ENCODE peak calls at places on chromosomes 11 and 22, in six cellular contexts. A is body of pancreas, F is psoas muscle, U is tibial nerve, E is endothelial cell of umbilical vein, V is transverse colon. W is an unnamed sample.

GRCh38 chr11:20337526-20338154 is 25.9 kb upstream of the HTATIP2 start:
- DNase-seq in A (no peak), F (no peak), U (peak), E (peak), V (peak), W (no peak)

GRCh38 chr22:20610757-20611156 is 103.3 kb downstream of the MED15 start:
- DNase-seq in A (no peak), F (no peak), U (no peak), E (no peak), V (no peak), W (no peak)

GRCh38 chr11:45610627-45611026 is 54.8 kb downstream of the CHST1 start:
- DNase-seq in A (no peak), F (no peak), U (no peak), E (no peak), V (no peak), W (no peak)

GRCh38 chr11:15765530-15765929 is 590.8 kb downstream of the SOX6 start:
- DNase-seq in A (no peak), F (no peak), U (no peak), E (no peak), V (no peak), W (no peak)

GRCh38 chr11:64204464-64204989 is 2.0 kb upstream of the FERMT3 start:
- DNase-seq in A (peak), F (peak), U (peak), E (peak), V (peak), W (peak)

GRCh38 chr11:27677108-27677507 is 23.1 kb downstream of the BDNF start:
- DNase-seq in A (no peak), F (no peak), U (no peak), E (no peak), V (no peak), W (no peak)

GRCh38 chr11:47946682-47947575 is 33.4 kb upstream of the PTPRJ start:
- DNase-seq in A (peak), F (peak), U (peak), E (peak), V (peak), W (peak)

GRCh38 chr11:70176940-70177689 is 26.0 kb upstream of the FADD start:
- DNase-seq in A (peak), F (no peak), U (no peak), E (no peak), V (peak), W (no peak)

GRCh38 chr22:38406617-38407016 is 48.4 kb downstream of the KCNJ4 start:
- DNase-seq in A (no peak), F (no peak), U (no peak), E (no peak), V (no peak), W (no peak)

GRCh38 chr11:72807021-72807693 is 7.1 kb upstream of the ATG16L2 start:
- DNase-seq in A (no peak), F (no peak), U (no peak), E (no peak), V (no peak), W (no peak)

GRCh38 chr11:96303067-96303466 is 39.9 kb downstream of the MAML2 start:
- DNase-seq in A (peak), F (no peak), U (no peak), E (peak), V (no peak), W (no peak)

GRCh38 chr11:21933095-21933494 is 259.8 kb upstream of the ANO5 start:
- DNase-seq in A (no peak), F (no peak), U (no peak), E (no peak), V (no peak), W (no peak)

GRCh38 chr11:1010551-1011319 is 25.8 kb downstream of the MUC6 start:
- DNase-seq in A (peak), F (no peak), U (no peak), E (no peak), V (no peak), W (no peak)

GRCh38 chr11:17734986-17735822 is 623 bp downstream of the KCNC1 start:
- DNase-seq in A (peak), F (peak), U (peak), E (peak), V (peak), W (peak)

GRCh38 chr11:70871881-70872280 is 380.5 kb downstream of the SHANK2 start:
- DNase-seq in A (no peak), F (no peak), U (no peak), E (no peak), V (peak), W (no peak)

GRCh38 chr22:22867996-22868715 is 19.5 kb upstream of the IGLL5 start:
- DNase-seq in A (no peak), F (no peak), U (no peak), E (no peak), V (no peak), W (no peak)
- H3K27ac ChIP-seq in A (no peak), F (no peak), U (no peak), E (no peak), V (no peak), W (no peak)

GRCh38 chr22:25869771-25870170 is 127.8 kb downstream of the MYO18B start:
- DNase-seq in A (no peak), F (no peak), U (no peak), E (no peak), V (no peak), W (no peak)
- H3K27ac ChIP-seq in A (no peak), F (no peak), U (no peak), E (no peak), V (no peak), W (no peak)

GRCh38 chr11:7347611-7348431 is 96.1 kb downstream of the SYT9 start:
- DNase-seq in A (no peak), F (no peak), U (no peak), E (no peak), V (no peak), W (no peak)
- H3K27ac ChIP-seq in A (no peak), F (no peak), U (no peak), E (no peak), V (no peak), W (no peak)

GRCh38 chr11:2777871-2778629 is 78.3 kb upstream of the KCNQ1OT1 start:
- DNase-seq in A (peak), F (peak), U (no peak), E (no peak), V (no peak), W (peak)
- H3K27ac ChIP-seq in A (peak), F (peak), U (peak), E (no peak), V (peak), W (no peak)

W was measured in lung.